ENCODE peak calls at places on chromosomes 11 and 22, in five cellular contexts. One of them, this sample, is unnamed.

GRCh38 chr11:18501629-18502028 is 25.1 kb downstream of the TSG101 start:
- DNase-seq in A549: no peak
- DNase-seq in K562: no peak
- DNase-seq in HepG2: no peak
- DNase-seq in GM12878: no peak
- DNase-seq in this sample: no peak

GRCh38 chr11:44539971-44540370 is 25.5 kb upstream of the CD82 start:
- DNase-seq in A549: no peak
- DNase-seq in K562: no peak
- DNase-seq in HepG2: no peak
- DNase-seq in GM12878: no peak
- DNase-seq in this sample: no peak

GRCh38 chr11:27193434-27194225 is 153.0 kb downstream of the BBOX1 start:
- DNase-seq in A549: no peak
- DNase-seq in K562: no peak
- DNase-seq in HepG2: no peak
- DNase-seq in GM12878: no peak
- DNase-seq in this sample: no peak

GRCh38 chr11:126756416-126756815 is 244.2 kb downstream of the KIRREL3 start:
- DNase-seq in A549: no peak
- DNase-seq in K562: no peak
- DNase-seq in HepG2: no peak
- DNase-seq in GM12878: no peak
- DNase-seq in this sample: no peak

GRCh38 chr11:129951883-129952262 is 50.8 kb downstream of the PRDM10 start:
- DNase-seq in A549: no peak
- DNase-seq in K562: no peak
- DNase-seq in HepG2: no peak
- DNase-seq in GM12878: no peak
- DNase-seq in this sample: no peak

GRCh38 chr22:50252081-50253045 is 1.3 kb upstream of the HDAC10 start:
- DNase-seq in A549: peak
- DNase-seq in K562: no peak
- DNase-seq in HepG2: peak
- DNase-seq in GM12878: no peak
- DNase-seq in this sample: peak

GRCh38 chr11:62444271-62444833 is 25.5 kb downstream of the SCGB1A1 start:
- DNase-seq in A549: no peak
- DNase-seq in K562: no peak
- DNase-seq in HepG2: no peak
- DNase-seq in GM12878: peak
- DNase-seq in this sample: peak

GRCh38 chr11:128936546-128937275 is 6.0 kb downstream of the TP53AIP1 start:
- DNase-seq in A549: no peak
- DNase-seq in K562: no peak
- DNase-seq in HepG2: peak
- DNase-seq in GM12878: no peak
- DNase-seq in this sample: peak

GRCh38 chr11:65132988-65133700 is 1.2 kb downstream of the SYVN1 start:
- DNase-seq in A549: peak
- DNase-seq in K562: peak
- DNase-seq in HepG2: peak
- DNase-seq in GM12878: no peak
- DNase-seq in this sample: peak

GRCh38 chr11:116513894-116514293 is 258.9 kb downstream of the BUD13 start:
- DNase-seq in A549: peak
- DNase-seq in K562: peak
- DNase-seq in HepG2: peak
- DNase-seq in GM12878: no peak
- DNase-seq in this sample: peak

GRCh38 chr22:19878461-19879247 is 24.0 kb upstream of the GNB1L start:
- DNase-seq in A549: no peak
- DNase-seq in K562: no peak
- DNase-seq in HepG2: no peak
- DNase-seq in GM12878: no peak
- DNase-seq in this sample: peak

GRCh38 chr22:33070600-33070999 is 12.4 kb upstream of the SYN3 start:
- DNase-seq in A549: no peak
- DNase-seq in K562: no peak
- DNase-seq in HepG2: no peak
- DNase-seq in GM12878: no peak
- DNase-seq in this sample: no peak

GRCh38 chr11:67213251-67213650 is 53.0 kb upstream of the GRK2 start:
- DNase-seq in A549: no peak
- DNase-seq in K562: no peak
- DNase-seq in HepG2: no peak
- DNase-seq in GM12878: peak
- DNase-seq in this sample: no peak

GRCh38 chr22:46542011-46542985 is 4.9 kb upstream of the CELSR1 start:
- DNase-seq in A549: peak
- DNase-seq in K562: peak
- DNase-seq in HepG2: peak
- DNase-seq in GM12878: peak
- DNase-seq in this sample: peak

GRCh38 chr22:21641417-21641794 is 696 bp upstream of the SDF2L1 start:
- DNase-seq in A549: peak
- DNase-seq in K562: peak
- DNase-seq in HepG2: peak
- DNase-seq in GM12878: no peak
- DNase-seq in this sample: no peak

GRCh38 chr11:107172996-107173395 is 154.7 kb upstream of the GUCY1A2 start:
- DNase-seq in A549: no peak
- DNase-seq in K562: no peak
- DNase-seq in HepG2: no peak
- DNase-seq in GM12878: no peak
- DNase-seq in this sample: no peak

GRCh38 chr11:11657101-11657935 is 35.5 kb upstream of the GALNT18 start:
- DNase-seq in A549: no peak
- DNase-seq in K562: no peak
- DNase-seq in HepG2: no peak
- DNase-seq in GM12878: no peak
- DNase-seq in this sample: no peak

GRCh38 chr11:116787436-116787785 is 412 bp downstream of the ZPR1 start:
- DNase-seq in A549: no peak
- DNase-seq in K562: no peak
- DNase-seq in HepG2: no peak
- DNase-seq in GM12878: no peak
- DNase-seq in this sample: no peak

GRCh38 chr11:68159161-68159560 is 38.0 kb upstream of the CHKA start:
- DNase-seq in A549: no peak
- DNase-seq in K562: no peak
- DNase-seq in HepG2: no peak
- DNase-seq in GM12878: no peak
- DNase-seq in this sample: no peak

GRCh38 chr22:17717708-17718107 is 56.6 kb downstream of the BID start:
- DNase-seq in A549: no peak
- DNase-seq in K562: no peak
- DNase-seq in HepG2: no peak
- DNase-seq in GM12878: no peak
- DNase-seq in this sample: no peak

GRCh38 chr11:108788565-108789199 is 123.8 kb downstream of the DDX10 start:
- DNase-seq in A549: peak
- DNase-seq in K562: no peak
- DNase-seq in HepG2: peak
- DNase-seq in GM12878: no peak
- DNase-seq in this sample: peak

GRCh38 chr11:133938166-133938565 is 18.6 kb downstream of the IGSF9B start:
- DNase-seq in A549: no peak
- DNase-seq in K562: no peak
- DNase-seq in HepG2: no peak
- DNase-seq in GM12878: no peak
- DNase-seq in this sample: no peak

GRCh38 chr11:2156416-2157182 is 4.4 kb downstream of the INS start:
- DNase-seq in A549: peak
- DNase-seq in K562: peak
- DNase-seq in HepG2: peak
- DNase-seq in GM12878: no peak
- DNase-seq in this sample: peak

GRCh38 chr22:24962835-24963234 is 10.3 kb downstream of the KIAA1671 start:
- DNase-seq in A549: no peak
- DNase-seq in K562: no peak
- DNase-seq in HepG2: no peak
- DNase-seq in GM12878: no peak
- DNase-seq in this sample: no peak

GRCh38 chr11:102476812-102477211 is 24.2 kb upstream of the TMEM123 start:
- DNase-seq in A549: no peak
- DNase-seq in K562: peak
- DNase-seq in HepG2: peak
- DNase-seq in GM12878: no peak
- DNase-seq in this sample: no peak

GRCh38 chr11:128304666-128305485 is 282.5 kb downstream of the ETS1 start:
- DNase-seq in A549: no peak
- DNase-seq in K562: no peak
- DNase-seq in HepG2: no peak
- DNase-seq in GM12878: no peak
- DNase-seq in this sample: no peak

GRCh38 chr11:33703771-33704170 is 3.1 kb upstream of the C11orf91 start:
- DNase-seq in A549: peak
- DNase-seq in K562: no peak
- DNase-seq in HepG2: no peak
- DNase-seq in GM12878: no peak
- DNase-seq in this sample: no peak

GRCh38 chr11:75495749-75496641 is 29.7 kb downstream of the GDPD5 start:
- DNase-seq in A549: peak
- DNase-seq in K562: no peak
- DNase-seq in HepG2: peak
- DNase-seq in GM12878: no peak
- DNase-seq in this sample: peak

GRCh38 chr11:86160546-86161149 is 83.9 kb upstream of the EED start:
- DNase-seq in A549: peak
- DNase-seq in K562: no peak
- DNase-seq in HepG2: peak
- DNase-seq in GM12878: no peak
- DNase-seq in this sample: no peak

DNA sequence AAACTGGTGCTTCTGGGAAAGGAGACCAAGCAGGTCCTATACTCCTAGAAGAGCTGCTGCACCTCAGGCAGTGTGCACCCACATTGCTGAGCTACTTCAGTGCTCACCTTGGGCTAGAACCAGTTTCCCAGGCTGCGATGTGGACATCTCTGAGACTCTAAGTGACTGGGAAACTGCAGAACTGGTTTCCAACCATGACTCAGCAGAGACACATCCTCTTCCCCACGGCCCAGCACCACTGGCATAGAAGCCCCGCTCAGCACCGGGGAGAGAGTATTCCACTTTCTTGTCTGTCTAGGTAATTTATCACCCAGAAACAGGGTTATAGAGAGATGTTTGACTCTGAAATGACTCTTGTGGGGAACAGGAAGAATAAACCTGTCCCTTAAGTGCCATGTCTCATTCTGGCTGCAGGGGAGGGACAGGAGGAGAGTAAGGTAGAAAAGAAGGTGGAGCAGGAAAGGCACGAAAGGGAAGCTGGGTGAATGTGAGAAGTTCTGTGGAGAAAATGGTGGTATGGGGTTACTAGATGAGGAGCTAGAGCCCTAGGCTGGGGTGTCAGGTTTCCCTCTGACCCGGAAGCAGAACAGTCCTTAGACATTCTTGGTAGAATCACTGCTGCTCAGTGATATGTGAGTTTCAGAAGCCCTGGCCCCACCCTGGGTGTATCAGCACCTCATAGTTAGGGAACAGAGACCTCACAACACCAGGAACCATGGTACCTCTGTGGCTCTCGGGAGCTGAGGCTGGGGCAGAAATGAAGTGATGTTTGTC is 340.4 kb upstream of the NCAM1 start:
- DNase-seq in A549: no peak
- DNase-seq in K562: no peak
- DNase-seq in HepG2: no peak
- DNase-seq in GM12878: peak
- DNase-seq in this sample: no peak
- TF ChIP-seq ESRRA in A549: no peak
- TF ChIP-seq ESRRA in K562: no peak
- TF ChIP-seq ESRRA in HepG2: no peak
- TF ChIP-seq ESRRA in GM12878: no peak
- TF ChIP-seq ESRRA in this sample: no peak

GRCh38 chr11:120102050-120102861 is 35.7 kb downstream of the TRIM29 start:
- DNase-seq in A549: no peak
- DNase-seq in K562: no peak
- DNase-seq in HepG2: no peak
- DNase-seq in GM12878: no peak
- DNase-seq in this sample: no peak
- TF ChIP-seq ESRRA in A549: no peak
- TF ChIP-seq ESRRA in K562: no peak
- TF ChIP-seq ESRRA in HepG2: no peak
- TF ChIP-seq ESRRA in GM12878: no peak
- TF ChIP-seq ESRRA in this sample: no peak

GRCh38 chr11:94656968-94657367 is 89.8 kb downstream of the PIWIL4 start:
- DNase-seq in A549: no peak
- DNase-seq in K562: no peak
- DNase-seq in HepG2: no peak
- DNase-seq in GM12878: no peak
- DNase-seq in this sample: no peak
- TF ChIP-seq ESRRA in A549: no peak
- TF ChIP-seq ESRRA in K562: no peak
- TF ChIP-seq ESRRA in HepG2: no peak
- TF ChIP-seq ESRRA in GM12878: no peak
- TF ChIP-seq ESRRA in this sample: no peak

DNA sequence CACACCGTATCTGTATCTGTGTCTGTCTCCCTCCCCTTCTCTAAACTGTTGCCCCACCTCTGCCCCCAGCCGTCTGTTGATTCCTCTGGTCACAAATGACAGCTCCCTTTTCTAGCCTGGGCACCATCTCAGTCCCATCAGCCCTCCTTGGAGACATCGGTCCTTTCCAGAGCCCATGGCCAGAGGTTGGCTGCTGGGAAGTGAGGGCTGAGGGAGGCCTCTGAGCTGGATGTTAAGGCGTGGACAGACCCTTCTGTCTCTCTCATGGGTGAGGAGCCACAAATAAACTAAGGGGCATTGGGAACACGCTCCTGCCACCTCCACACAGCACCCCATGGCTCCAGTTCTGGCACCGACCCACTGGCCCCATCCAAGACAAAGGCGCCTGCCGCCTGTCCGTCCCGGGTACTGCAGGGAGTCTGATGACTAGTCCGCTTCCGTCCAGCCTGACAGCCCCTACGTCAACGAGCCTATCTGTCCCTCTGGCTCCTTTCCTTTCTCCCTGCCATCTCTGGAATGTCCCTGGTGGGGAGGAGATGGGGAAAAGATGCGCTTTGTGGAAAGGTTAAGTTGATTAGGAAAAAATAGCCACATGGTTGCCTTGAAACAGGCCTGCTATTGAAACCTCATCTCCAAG is 10.5 kb downstream of the PDGFB start:
- DNase-seq in A549: no peak
- DNase-seq in K562: no peak
- DNase-seq in HepG2: no peak
- DNase-seq in GM12878: no peak
- DNase-seq in this sample: no peak
- TF ChIP-seq ESRRA in A549: no peak
- TF ChIP-seq ESRRA in K562: no peak
- TF ChIP-seq ESRRA in HepG2: no peak
- TF ChIP-seq ESRRA in GM12878: no peak
- TF ChIP-seq ESRRA in this sample: no peak

GRCh38 chr11:114280696-114281095 is 15.5 kb upstream of the NNMT start:
- DNase-seq in A549: peak
- DNase-seq in K562: peak
- DNase-seq in HepG2: peak
- DNase-seq in GM12878: no peak
- DNase-seq in this sample: peak
- TF ChIP-seq ESRRA in A549: no peak
- TF ChIP-seq ESRRA in K562: peak
- TF ChIP-seq ESRRA in HepG2: no peak
- TF ChIP-seq ESRRA in GM12878: no peak
- TF ChIP-seq ESRRA in this sample: no peak